ENCODE peak calls at places on chromosome 21, in seven cellular contexts. F is tibial artery; P is fibroblast of lung; I is GM23248; S is tibial nerve; J is CD8-positive, alpha-beta T cell; M is effector memory CD4-positive, alpha-beta T cell. V is an unnamed sample. For H3K4me1 and H3K36me3, the result is how much of the 10 kb centered on the place peaks cover.

GRCh38 chr21:31173881-31174555 is 135.7 kb upstream of the KRTAP19-8 start:
- DNase-seq in M (no peak), F (peak), S (no peak), J (no peak), I (no peak), P (peak), V (no peak)

GRCh38 chr21:17003221-17003620 is 509.6 kb upstream of the CXADR start:
- DNase-seq in P (peak), J (no peak), F (no peak), S (no peak), M (no peak), I (peak), V (no peak)

GRCh38 chr21:44692798-44693512 is 4.0 kb upstream of the KRTAP10-12 start:
- DNase-seq in S (no peak), P (no peak), J (no peak), M (no peak), I (no peak), F (no peak), V (no peak)

GRCh38 chr21:26845750-26846035 is 484 bp upstream of the ADAMTS1 start:
- DNase-seq in P (no peak), F (no peak), J (no peak), M (no peak), S (no peak), I (no peak), V (no peak)

GRCh38 chr21:29189358-29189757 is 58.9 kb downstream of the MAP3K7CL start:
- DNase-seq in I (peak), J (no peak), F (no peak), M (no peak), P (no peak), S (no peak), V (no peak)

GRCh38 chr21:44982558-44983244 is 42.9 kb downstream of the SLX9 start:
- DNase-seq in J (no peak), I (no peak), S (no peak), F (peak), P (peak), M (no peak), V (no peak)

GRCh38 chr21:41777934-41778815 is 11.3 kb upstream of the RIPK4 start:
- DNase-seq in F (peak), P (peak), I (peak), S (peak), J (no peak), M (no peak), V (no peak)

GRCh38 chr21:43645414-43645891 is 13.8 kb downstream of the HSF2BP start:
- DNase-seq in F (peak), M (no peak), I (peak), J (peak), P (peak), S (no peak), V (no peak)

GRCh38 chr21:38765056-38765455 is 40.7 kb upstream of the ETS2 start:
- DNase-seq in S (no peak), P (no peak), I (peak), J (no peak), M (no peak), F (no peak), V (no peak)

GRCh38 chr21:31444061-31444460 is 100.0 kb upstream of the TIAM1 start:
- DNase-seq in F (peak), J (no peak), M (no peak), I (peak), S (no peak), P (peak), V (no peak)

GRCh38 chr21:25750085-25750484 is 15.3 kb downstream of the GABPA start:
- DNase-seq in S (no peak), F (no peak), P (no peak), I (no peak), J (no peak), M (no peak), V (no peak)

GRCh38 chr21:42569732-42570301 is 56.2 kb downstream of the SLC37A1 start:
- DNase-seq in F (peak), I (no peak), P (no peak), J (no peak), S (no peak), M (no peak), V (no peak)

GRCh38 chr21:45366931-45367401 is 38.0 kb upstream of the COL18A1 start:
- DNase-seq in I (peak), M (no peak), J (no peak), P (peak), F (peak), S (no peak), V (no peak)

GRCh38 chr21:20329636-20330035 is 668.6 kb upstream of the NCAM2 start:
- DNase-seq in P (no peak), J (no peak), M (no peak), S (no peak), I (no peak), F (no peak), V (no peak)

DNA sequence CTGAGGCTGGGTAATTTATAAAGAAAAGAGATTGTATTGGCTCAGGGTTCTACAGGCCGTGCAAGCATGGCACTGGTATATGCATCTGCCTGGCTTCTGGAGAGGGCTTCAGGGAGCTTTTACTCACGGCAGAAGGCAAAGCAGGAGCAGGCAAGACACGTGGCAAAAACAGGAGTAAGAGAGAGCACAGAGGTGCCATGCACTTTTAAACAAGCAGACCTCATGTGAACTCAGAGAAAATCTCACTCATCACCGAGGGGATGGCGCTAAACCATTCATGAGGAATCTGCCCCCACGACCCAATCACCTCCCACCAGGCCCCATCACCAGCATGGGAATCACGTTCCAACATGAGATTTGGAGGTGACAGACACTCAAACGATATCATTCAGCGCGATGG is 400.7 kb upstream of the RUNX1 start:
- DNase-seq in M (no peak), I (no peak), J (no peak), P (no peak), F (no peak), S (no peak), V (no peak)
- H3K4me1 ChIP-seq in M (under half), I (under half), J (under half), P (under half), F (under half), S (under half), V (under half)

GRCh38 chr21:46424621-46425020 is 34.1 kb upstream of the DIP2A start:
- DNase-seq in F (no peak), S (no peak), M (no peak), P (no peak), I (no peak), J (peak), V (no peak)
- H3K36me3 ChIP-seq in F (under half), S (under half), M (under half), P (under half), I (under half), J (under half), V (under half)

DNA sequence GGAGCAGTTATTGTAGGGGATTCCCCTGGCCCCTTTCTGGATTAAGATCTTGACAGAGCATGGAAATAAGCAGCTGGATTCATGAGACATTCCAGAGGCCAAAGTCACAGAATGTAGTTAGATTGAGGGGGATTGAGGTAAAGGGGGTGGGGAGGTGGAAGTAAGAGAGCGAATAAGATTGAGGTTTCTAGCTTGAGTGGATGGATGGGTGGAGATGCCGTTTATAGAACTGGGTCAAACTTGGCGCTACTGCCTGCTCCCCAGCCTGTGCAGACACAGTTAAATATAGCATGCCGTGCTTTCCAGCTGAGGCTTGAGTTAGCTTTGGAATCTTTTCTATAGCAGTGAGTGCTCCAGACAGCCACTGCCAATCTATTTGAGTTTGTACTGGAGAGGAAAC is 85.6 kb downstream of the DYRK1A start:
- DNase-seq in F (no peak), P (peak), S (no peak), M (no peak), I (peak), J (no peak), V (no peak)
- H3K27ac ChIP-seq in F (peak), P (peak), S (no peak), M (no peak), I (peak), J (no peak), V (peak)

GRCh38 chr21:39799178-39799577 is 54.2 kb downstream of the IGSF5 start:
- DNase-seq in P (no peak), M (no peak), I (no peak), J (no peak), F (no peak), S (no peak), V (no peak)
- H3K4me1 ChIP-seq in P (under half), M (under half), I (under half), J (under half), F (under half), S (under half), V (under half)